ENCODE peak calls at places on chromosomes 11 and 22, in six cellular contexts. One of them, this sample, is unnamed.
A peak's percentile ranks its signal among the peaks of the same experiment; 100 is the strongest.

GRCh38 chr22:23457586-23457985 is 122.5 kb downstream of the IGLL1 start:
- DNase-seq in AG09309: no peak
- DNase-seq in RPMI8226: peak; percentile 58
- DNase-seq in HCT116: no peak
- DNase-seq in Karpas-422: no peak
- DNase-seq in anterior cingulate cortex: no peak
- DNase-seq in this sample: no peak

GRCh38 chr11:67504023-67504949 is 877 bp downstream of the PITPNM1 start:
- DNase-seq in RPMI8226: peak; percentile 51
- DNase-seq in AG09309: no peak
- DNase-seq in HCT116: no peak
- DNase-seq in Karpas-422: peak; percentile 77
- DNase-seq in anterior cingulate cortex: no peak
- DNase-seq in this sample: no peak

GRCh38 chr22:45772726-45773125 is 101.1 kb downstream of the ATXN10 start:
- DNase-seq in RPMI8226: no peak
- DNase-seq in AG09309: no peak
- DNase-seq in anterior cingulate cortex: no peak
- DNase-seq in HCT116: no peak
- DNase-seq in Karpas-422: peak; percentile 84
- DNase-seq in this sample: no peak

GRCh38 chr11:69948256-69949141 is 129.3 kb upstream of the FGF3 start:
- DNase-seq in AG09309: no peak
- DNase-seq in anterior cingulate cortex: no peak
- DNase-seq in HCT116: peak; percentile 96
- DNase-seq in Karpas-422: no peak
- DNase-seq in RPMI8226: no peak
- DNase-seq in this sample: no peak

GRCh38 chr11:111808063-111808588 is 41.9 kb upstream of the PPP2R1B start:
- DNase-seq in Karpas-422: no peak
- DNase-seq in HCT116: no peak
- DNase-seq in anterior cingulate cortex: no peak
- DNase-seq in AG09309: no peak
- DNase-seq in RPMI8226: no peak
- DNase-seq in this sample: no peak

GRCh38 chr11:9765320-9766101 is 101.6 kb downstream of the SWAP70 start:
- DNase-seq in RPMI8226: no peak
- DNase-seq in HCT116: no peak
- DNase-seq in Karpas-422: no peak
- DNase-seq in anterior cingulate cortex: no peak
- DNase-seq in AG09309: peak; percentile 84
- DNase-seq in this sample: peak; percentile 23

GRCh38 chr11:4697583-4697982 is at the start of gene OR51E2:
- DNase-seq in RPMI8226: no peak
- DNase-seq in AG09309: no peak
- DNase-seq in Karpas-422: no peak
- DNase-seq in HCT116: no peak
- DNase-seq in anterior cingulate cortex: no peak
- DNase-seq in this sample: no peak

GRCh38 chr11:94753630-94754029 is 14.5 kb upstream of the AMOTL1 start:
- DNase-seq in HCT116: no peak
- DNase-seq in anterior cingulate cortex: no peak
- DNase-seq in AG09309: no peak
- DNase-seq in RPMI8226: no peak
- DNase-seq in Karpas-422: no peak
- DNase-seq in this sample: no peak

GRCh38 chr22:42639541-42640241 is 710 bp downstream of the ATP5MGL start:
- DNase-seq in anterior cingulate cortex: no peak
- DNase-seq in Karpas-422: no peak
- DNase-seq in HCT116: no peak
- DNase-seq in AG09309: no peak
- DNase-seq in RPMI8226: no peak
- DNase-seq in this sample: no peak

GRCh38 chr11:1307998-1308744 is 1.3 kb downstream of the TOLLIP start:
- DNase-seq in anterior cingulate cortex: no peak
- DNase-seq in HCT116: no peak
- DNase-seq in RPMI8226: no peak
- DNase-seq in Karpas-422: no peak
- DNase-seq in AG09309: no peak
- DNase-seq in this sample: no peak

GRCh38 chr22:32752868-32753520 is 48.5 kb upstream of the TIMP3 start:
- DNase-seq in Karpas-422: no peak
- DNase-seq in AG09309: no peak
- DNase-seq in RPMI8226: no peak
- DNase-seq in HCT116: no peak
- DNase-seq in anterior cingulate cortex: no peak
- DNase-seq in this sample: no peak

GRCh38 chr11:95067042-95067827 is 516 bp downstream of the SRSF8 start:
- DNase-seq in AG09309: no peak
- DNase-seq in HCT116: no peak
- DNase-seq in Karpas-422: peak; percentile 95
- DNase-seq in anterior cingulate cortex: peak; percentile 59
- DNase-seq in RPMI8226: peak; percentile 88
- DNase-seq in this sample: peak; percentile 38

GRCh38 chr11:77191823-77192495 is 63.9 kb downstream of the MYO7A start:
- DNase-seq in HCT116: peak; percentile 93
- DNase-seq in AG09309: no peak
- DNase-seq in Karpas-422: peak; percentile 93
- DNase-seq in anterior cingulate cortex: no peak
- DNase-seq in RPMI8226: peak; percentile 93
- DNase-seq in this sample: no peak

GRCh38 chr11:123593570-123593969 is 60.9 kb downstream of the SCN3B start:
- DNase-seq in AG09309: no peak
- DNase-seq in Karpas-422: no peak
- DNase-seq in RPMI8226: no peak
- DNase-seq in anterior cingulate cortex: no peak
- DNase-seq in HCT116: no peak
- DNase-seq in this sample: no peak

GRCh38 chr11:129248618-129249017 is 56.5 kb upstream of the ARHGAP32 start:
- DNase-seq in HCT116: no peak
- DNase-seq in Karpas-422: no peak
- DNase-seq in AG09309: peak; percentile 21
- DNase-seq in anterior cingulate cortex: no peak
- DNase-seq in RPMI8226: no peak
- DNase-seq in this sample: no peak

GRCh38 chr11:119890466-119890865 is 161.5 kb upstream of the NECTIN1 start:
- DNase-seq in Karpas-422: no peak
- DNase-seq in AG09309: no peak
- DNase-seq in RPMI8226: no peak
- DNase-seq in HCT116: no peak
- DNase-seq in anterior cingulate cortex: no peak
- DNase-seq in this sample: no peak

GRCh38 chr11:57974830-57975229 is 48.9 kb upstream of the OR9Q1 start:
- DNase-seq in anterior cingulate cortex: no peak
- DNase-seq in HCT116: no peak
- DNase-seq in Karpas-422: no peak
- DNase-seq in AG09309: no peak
- DNase-seq in RPMI8226: no peak
- DNase-seq in this sample: no peak

GRCh38 chr11:118883004-118883367 is 706 bp upstream of the CXCR5 start:
- DNase-seq in HCT116: no peak
- DNase-seq in anterior cingulate cortex: no peak
- DNase-seq in Karpas-422: no peak
- DNase-seq in RPMI8226: no peak
- DNase-seq in AG09309: no peak
- DNase-seq in this sample: no peak

GRCh38 chr11:126990716-126991480 is 9.7 kb downstream of the KIRREL3 start:
- DNase-seq in RPMI8226: no peak
- DNase-seq in anterior cingulate cortex: no peak
- DNase-seq in Karpas-422: no peak
- DNase-seq in AG09309: no peak
- DNase-seq in HCT116: no peak
- DNase-seq in this sample: no peak

GRCh38 chr11:69510471-69511357 is 29.3 kb downstream of the LINC01488 start:
- DNase-seq in RPMI8226: no peak
- DNase-seq in anterior cingulate cortex: no peak
- DNase-seq in Karpas-422: no peak
- DNase-seq in HCT116: no peak
- DNase-seq in AG09309: no peak
- DNase-seq in this sample: no peak

GRCh38 chr22:32574957-32575893 is 100.6 kb downstream of the FBXO7 start:
- DNase-seq in AG09309: no peak
- DNase-seq in RPMI8226: no peak
- DNase-seq in HCT116: no peak
- DNase-seq in Karpas-422: no peak
- DNase-seq in anterior cingulate cortex: no peak
- DNase-seq in this sample: no peak

GRCh38 chr11:118988280-118988679 is 9.7 kb upstream of the CENATAC start:
- DNase-seq in RPMI8226: no peak
- DNase-seq in AG09309: no peak
- DNase-seq in anterior cingulate cortex: no peak
- DNase-seq in Karpas-422: no peak
- DNase-seq in HCT116: no peak
- DNase-seq in this sample: no peak

GRCh38 chr22:29762263-29762662 is 4.5 kb downstream of the ZMAT5 start:
- DNase-seq in Karpas-422: no peak
- DNase-seq in anterior cingulate cortex: no peak
- DNase-seq in AG09309: no peak
- DNase-seq in RPMI8226: no peak
- DNase-seq in HCT116: peak; percentile 83
- DNase-seq in this sample: no peak

GRCh38 chr22:46934172-46934745 is 171.8 kb downstream of the TBC1D22A start:
- DNase-seq in Karpas-422: no peak
- DNase-seq in HCT116: no peak
- DNase-seq in AG09309: no peak
- DNase-seq in RPMI8226: no peak
- DNase-seq in anterior cingulate cortex: no peak
- DNase-seq in this sample: no peak

GRCh38 chr11:74849525-74850391 is 99.1 kb downstream of the XRRA1 start:
- DNase-seq in Karpas-422: no peak
- DNase-seq in RPMI8226: peak; percentile 8
- DNase-seq in HCT116: no peak
- DNase-seq in anterior cingulate cortex: no peak
- DNase-seq in AG09309: no peak
- DNase-seq in this sample: no peak

GRCh38 chr11:73193251-73194033 is 24.6 kb upstream of the P2RY2 start:
- DNase-seq in RPMI8226: no peak
- DNase-seq in Karpas-422: no peak
- DNase-seq in AG09309: no peak
- DNase-seq in anterior cingulate cortex: no peak
- DNase-seq in HCT116: no peak
- DNase-seq in this sample: no peak

GRCh38 chr11:132220464-132220863 is 850.0 kb downstream of the NTM start:
- DNase-seq in RPMI8226: no peak
- DNase-seq in AG09309: peak; percentile 89
- DNase-seq in Karpas-422: no peak
- DNase-seq in HCT116: no peak
- DNase-seq in anterior cingulate cortex: no peak
- DNase-seq in this sample: peak; percentile 67

GRCh38 chr11:91871791-91872190 is 352.8 kb upstream of the FAT3 start:
- DNase-seq in AG09309: no peak
- DNase-seq in HCT116: no peak
- DNase-seq in Karpas-422: no peak
- DNase-seq in anterior cingulate cortex: no peak
- DNase-seq in RPMI8226: no peak
- DNase-seq in this sample: no peak

GRCh38 chr11:3218483-3219280 is at the start of gene MRGPRG:
- DNase-seq in HCT116: no peak
- DNase-seq in anterior cingulate cortex: no peak
- DNase-seq in Karpas-422: no peak
- DNase-seq in AG09309: no peak
- DNase-seq in RPMI8226: no peak
- DNase-seq in this sample: no peak

GRCh38 chr22:37284807-37285355 is 2.6 kb downstream of the CYTH4 start:
- DNase-seq in RPMI8226: peak; percentile 87
- DNase-seq in anterior cingulate cortex: peak; percentile 17
- DNase-seq in Karpas-422: peak; percentile 90
- DNase-seq in AG09309: no peak
- DNase-seq in HCT116: no peak
- DNase-seq in this sample: no peak

GRCh38 chr11:134339756-134340155 is 8.0 kb downstream of the GLB1L2 start:
- DNase-seq in HCT116: no peak
- DNase-seq in Karpas-422: no peak
- DNase-seq in RPMI8226: no peak
- DNase-seq in AG09309: no peak
- DNase-seq in anterior cingulate cortex: no peak
- DNase-seq in this sample: no peak

GRCh38 chr11:25453471-25453870 is 878.5 kb upstream of the ANO3 start:
- DNase-seq in Karpas-422: no peak
- DNase-seq in HCT116: no peak
- DNase-seq in AG09309: no peak
- DNase-seq in RPMI8226: no peak
- DNase-seq in anterior cingulate cortex: no peak
- DNase-seq in this sample: no peak

GRCh38 chr11:69376155-69377028 is 82.4 kb downstream of the MYEOV start:
- DNase-seq in AG09309: no peak
- DNase-seq in RPMI8226: no peak
- DNase-seq in anterior cingulate cortex: no peak
- DNase-seq in HCT116: no peak
- DNase-seq in Karpas-422: no peak
- DNase-seq in this sample: no peak

GRCh38 chr22:26894766-26895485 is 237.5 kb downstream of the MIAT start:
- DNase-seq in AG09309: peak; percentile 84
- DNase-seq in RPMI8226: no peak
- DNase-seq in HCT116: peak; percentile 4
- DNase-seq in Karpas-422: peak; percentile 31
- DNase-seq in anterior cingulate cortex: no peak
- DNase-seq in this sample: peak; percentile 77

GRCh38 chr11:121389651-121390050 is 62.5 kb upstream of the SORL1 start:
- DNase-seq in Karpas-422: no peak
- DNase-seq in AG09309: no peak
- DNase-seq in RPMI8226: no peak
- DNase-seq in anterior cingulate cortex: no peak
- DNase-seq in HCT116: no peak
- DNase-seq in this sample: no peak

GRCh38 chr11:1888347-1888753 is 3.3 kb downstream of the PRR33 start:
- DNase-seq in HCT116: no peak
- DNase-seq in anterior cingulate cortex: no peak
- DNase-seq in RPMI8226: no peak
- DNase-seq in Karpas-422: no peak
- DNase-seq in AG09309: no peak
- DNase-seq in this sample: no peak

GRCh38 chr22:26054846-26055245 is 114.4 kb upstream of the SEZ6L start:
- DNase-seq in Karpas-422: no peak
- DNase-seq in HCT116: no peak
- DNase-seq in RPMI8226: no peak
- DNase-seq in anterior cingulate cortex: no peak
- DNase-seq in AG09309: no peak
- DNase-seq in this sample: no peak

GRCh38 chr11:67120881-67121710 is 2.0 kb downstream of the KDM2A start:
- DNase-seq in RPMI8226: peak; percentile 80
- DNase-seq in Karpas-422: peak; percentile 92
- DNase-seq in HCT116: no peak
- DNase-seq in AG09309: no peak
- DNase-seq in anterior cingulate cortex: no peak
- DNase-seq in this sample: no peak